ENCODE peak calls at places on chromosomes 2 and 18, in five cellular contexts. F, W, S, J and K are unnamed samples.

GRCh38 chr2:150486539-150487484 is 655 bp downstream of the RND3 start:
- ATAC-seq in J (peak), F (peak), W (peak), S (peak), K (peak)

GRCh38 chr2:239496700-239497099 is 95.9 kb upstream of the HDAC4 start:
- ATAC-seq in J (no peak), S (no peak), F (no peak), W (no peak), K (no peak)

GRCh38 chr2:203894262-203894661 is 26.7 kb downstream of the CTLA4 start:
- ATAC-seq in F (no peak), J (no peak), S (no peak), W (no peak), K (no peak)

GRCh38 chr2:219688560-219689445 is 61.4 kb downstream of the SLC4A3 start:
- ATAC-seq in W (peak), S (no peak), J (peak), F (peak), K (peak)

GRCh38 chr2:2940061-2940460 is 437.6 kb downstream of the EIPR1 start:
- ATAC-seq in F (no peak), J (no peak), S (no peak), W (no peak), K (no peak)

GRCh38 chr2:240914645-240915525 is 8.7 kb downstream of the CROCC2 start:
- ATAC-seq in J (no peak), F (no peak), S (peak), W (peak), K (no peak)

GRCh38 chr2:40554665-40555294 is 102.9 kb upstream of the SLC8A1 start:
- ATAC-seq in F (peak), S (peak), J (peak), W (peak), K (peak)

GRCh38 chr2:42425697-42426096 is 64.7 kb upstream of the COX7A2L start:
- ATAC-seq in J (no peak), F (no peak), W (no peak), S (no peak), K (no peak)

GRCh38 chr2:232568161-232568560 is 17.7 kb downstream of the EIF4E2 start:
- ATAC-seq in S (no peak), J (peak), F (peak), W (peak), K (no peak)

GRCh38 chr18:58732471-58732870 is 61.2 kb downstream of the MALT1 start:
- ATAC-seq in J (no peak), S (no peak), W (no peak), F (peak), K (no peak)

GRCh38 chr2:209305746-209306196 is 118.1 kb upstream of the MAP2 start:
- ATAC-seq in S (no peak), W (no peak), J (no peak), F (no peak), K (no peak)

GRCh38 chr18:14085770-14086458 is 46.3 kb downstream of the ZNF519 start:
- ATAC-seq in F (no peak), S (no peak), W (peak), J (peak), K (no peak)

GRCh38 chr2:10879159-10879558 is 32.6 kb upstream of the KCNF1 start:
- ATAC-seq in W (no peak), J (peak), F (no peak), S (no peak), K (no peak)

GRCh38 chr2:3102915-3103569 is 274.6 kb downstream of the EIPR1 start:
- ATAC-seq in W (no peak), F (no peak), S (no peak), J (no peak), K (no peak)

GRCh38 chr2:165558832-165559231 is 89.3 kb downstream of the CSRNP3 start:
- ATAC-seq in S (peak), F (no peak), W (no peak), J (no peak), K (no peak)

GRCh38 chr2:101199153-101199810 is 48.1 kb upstream of the TBC1D8 start:
- ATAC-seq in F (no peak), J (no peak), S (no peak), W (no peak), K (no peak)

GRCh38 chr18:50099725-50100414 is 95.1 kb downstream of the MYO5B start:
- ATAC-seq in W (no peak), J (peak), F (peak), S (peak), K (peak)

GRCh38 chr18:23857756-23858155 is 156.8 kb upstream of the TTC39C start:
- ATAC-seq in S (no peak), F (no peak), J (no peak), W (no peak), K (peak)

GRCh38 chr2:237861875-237862527 is 2.6 kb downstream of the RAMP1 start:
- ATAC-seq in S (no peak), W (no peak), F (no peak), J (no peak), K (no peak)

GRCh38 chr18:8379187-8379941 is 229.9 kb upstream of the RAB12 start:
- ATAC-seq in J (no peak), W (no peak), S (no peak), F (no peak), K (no peak)

GRCh38 chr2:65050931-65051330 is 5.3 kb upstream of the CEP68 start:
- ATAC-seq in F (no peak), S (no peak), J (no peak), W (no peak), K (no peak)

GRCh38 chr2:65055427-65056214 is 595 bp upstream of the CEP68 start:
- ATAC-seq in F (peak), J (peak), S (peak), W (peak), K (peak)

GRCh38 chr2:65056215-65056989 is at the start of gene CEP68:
- ATAC-seq in W (peak), S (peak), J (peak), F (peak), K (peak)

GRCh38 chr2:65054749-65055426 is 1.3 kb upstream of the CEP68 start:
- ATAC-seq in F (no peak), J (no peak), W (no peak), S (no peak), K (no peak)

GRCh38 chr2:65053199-65053598 is 3.0 kb upstream of the CEP68 start:
- ATAC-seq in J (no peak), F (no peak), W (no peak), S (peak), K (no peak)
- H3K4me3 ChIP-seq in J (no peak), F (no peak), W (no peak), S (peak), K (no peak)

DNA sequence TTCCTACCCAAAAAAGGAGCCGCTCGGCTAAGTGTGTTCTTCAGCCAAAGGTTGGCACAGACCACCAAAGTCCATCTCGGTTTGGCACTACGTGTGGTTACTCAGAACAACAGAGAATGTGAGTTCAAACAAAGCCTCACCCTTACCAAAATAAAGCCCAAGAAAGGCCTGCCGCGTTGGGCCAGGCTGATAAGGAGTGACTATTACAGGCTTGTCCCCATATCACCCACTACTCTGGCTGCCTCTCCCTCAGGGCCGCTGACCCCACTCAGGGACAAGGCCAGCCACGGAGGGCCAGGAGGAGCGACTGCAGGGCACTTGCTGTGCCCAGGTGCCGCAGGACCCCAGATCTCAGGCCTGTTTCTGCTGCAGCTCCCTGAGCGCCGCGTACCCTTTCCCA is 13.8 kb downstream of the HS1BP3 start:
- ATAC-seq in J (peak), F (no peak), W (no peak), S (no peak), K (peak)
- H3K27ac ChIP-seq in J (peak), F (peak), W (no peak), S (no peak), K (peak)

DNA sequence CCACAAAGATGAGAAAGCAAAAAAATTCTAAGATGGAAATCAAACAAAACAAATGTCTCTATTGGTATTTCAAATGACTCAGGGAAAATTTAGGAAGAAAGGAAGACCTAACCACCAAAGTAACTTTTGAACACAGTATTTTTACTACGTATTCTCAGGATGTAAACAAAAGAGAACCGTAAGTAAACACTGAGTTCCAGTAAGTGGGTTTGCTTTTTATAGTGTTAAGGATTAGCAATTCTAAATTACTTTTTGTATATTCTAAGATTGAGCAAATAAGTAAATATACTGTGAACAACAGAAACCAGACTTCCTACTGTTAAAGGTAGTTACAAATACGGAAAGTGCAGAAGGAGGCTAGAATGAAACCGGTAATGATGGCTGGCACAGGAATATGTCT is 31.6 kb downstream of the SESTD1 start:
- ATAC-seq in W (no peak), F (no peak), S (no peak), J (no peak), K (no peak)
- H3K4me3 ChIP-seq in W (peak), F (no peak), S (no peak), J (no peak), K (no peak)

GRCh38 chr2:73894475-73894850 is 1.7 kb downstream of the ACTG2 start:
- ATAC-seq in J (no peak), W (no peak), S (no peak), F (no peak), K (no peak)
- H3K27ac ChIP-seq in J (peak), W (no peak), S (no peak), F (no peak), K (peak)